ENCODE peak calls at places on chromosome 14, in nine cellular contexts. N is lung; A is neural crest cell; U is nephron progenitor cell; C is tibial nerve; Y is stimulated activated CD4-positive, alpha-beta T cell treated with anti-CD3 and anti-CD28 coated beads, Interleukin-1b, Interleukin-23, amount 100 ng/mL, for 1 hour; R is NCI-H2081; X is left ventricle myocardium superior; E is GOT3. I is an unnamed sample.

GRCh38 chr14:89146291-89146690 is 270.7 kb downstream of the FOXN3 start:
- DNase-seq in N (no peak), A (no peak), U (no peak), C (no peak), Y (no peak), R (no peak), X (no peak), E (no peak), I (no peak)

GRCh38 chr14:95320076-95320895 is 578 bp upstream of the CLMN start:
- DNase-seq in N (no peak), A (no peak), U (no peak), C (no peak), Y (no peak), R (no peak), X (peak), E (no peak), I (no peak)

GRCh38 chr14:58239259-58240210 is 5.1 kb upstream of the PSMA3 start:
- DNase-seq in N (peak), A (peak), U (peak), C (peak), Y (peak), R (peak), X (peak), E (no peak), I (peak)

GRCh38 chr14:90276627-90277367 is 20.4 kb downstream of the PSMC1 start:
- DNase-seq in N (no peak), A (no peak), U (no peak), C (no peak), Y (no peak), R (no peak), X (no peak), E (no peak), I (peak)

GRCh38 chr14:37901978-37902377 is 305.7 kb upstream of the SSTR1 start:
- DNase-seq in N (no peak), A (no peak), U (no peak), C (peak), Y (no peak), R (no peak), X (peak), E (no peak), I (no peak)

GRCh38 chr14:52663850-52664249 is 31.5 kb downstream of the ERO1A start:
- DNase-seq in N (no peak), A (no peak), U (no peak), C (no peak), Y (no peak), R (peak), X (no peak), E (no peak), I (no peak)

GRCh38 chr14:51619551-51619950 is 32.2 kb upstream of the FRMD6 start:
- DNase-seq in N (no peak), A (no peak), U (no peak), C (no peak), Y (no peak), R (no peak), X (no peak), E (no peak), I (no peak)

GRCh38 chr14:59321184-59321952 is 132.9 kb downstream of the DAAM1 start:
- DNase-seq in N (no peak), A (no peak), U (no peak), C (no peak), Y (no peak), R (no peak), X (no peak), E (no peak), I (peak)

GRCh38 chr14:55245657-55246268 is 25.5 kb upstream of the FBXO34 start:
- DNase-seq in N (no peak), A (no peak), U (no peak), C (no peak), Y (no peak), R (no peak), X (no peak), E (no peak), I (peak)

GRCh38 chr14:24816929-24817637 is 183.1 kb upstream of the GZMB start:
- DNase-seq in N (no peak), A (no peak), U (no peak), C (no peak), Y (no peak), R (no peak), X (peak), E (no peak), I (no peak)

GRCh38 chr14:71060274-71060673 is 153.0 kb downstream of the PCNX1 start:
- DNase-seq in N (no peak), A (no peak), U (no peak), C (no peak), Y (no peak), R (no peak), X (no peak), E (no peak), I (no peak)

GRCh38 chr14:91957876-91958313 is 10.4 kb upstream of the FBLN5 start:
- DNase-seq in N (no peak), A (no peak), U (no peak), C (no peak), Y (no peak), R (no peak), X (no peak), E (no peak), I (no peak)

GRCh38 chr14:36521598-36522345 is 1.7 kb upstream of the NKX2-1 start:
- DNase-seq in N (peak), A (no peak), U (peak), C (no peak), Y (no peak), R (no peak), X (no peak), E (no peak), I (no peak)

GRCh38 chr14:24674204-24674970 is 40.4 kb upstream of the GZMB start:
- DNase-seq in N (no peak), A (no peak), U (no peak), C (no peak), Y (no peak), R (no peak), X (no peak), E (no peak), I (no peak)

GRCh38 chr14:51283402-51283825 is 43.4 kb downstream of the TMX1 start:
- DNase-seq in N (no peak), A (no peak), U (peak), C (no peak), Y (no peak), R (peak), X (no peak), E (no peak), I (peak)

GRCh38 chr14:78946949-78947348 is 776.8 kb downstream of the NRXN3 start:
- DNase-seq in N (no peak), A (no peak), U (no peak), C (no peak), Y (no peak), R (no peak), X (no peak), E (no peak), I (peak)

GRCh38 chr14:101087614-101088394 is 184.3 kb upstream of the RTL1 start:
- DNase-seq in N (peak), A (no peak), U (no peak), C (no peak), Y (no peak), R (no peak), X (no peak), E (no peak), I (no peak)

GRCh38 chr14:71745072-71745471 is 187.2 kb upstream of the RGS6 start:
- DNase-seq in N (no peak), A (no peak), U (no peak), C (no peak), Y (no peak), R (no peak), X (no peak), E (no peak), I (peak)

GRCh38 chr14:77421241-77421640 is 2.1 kb downstream of the NOXRED1 start:
- DNase-seq in N (no peak), A (no peak), U (no peak), C (no peak), Y (no peak), R (no peak), X (no peak), E (no peak), I (no peak)

GRCh38 chr14:53954551-53955233 is 1.9 kb downstream of the BMP4 start:
- DNase-seq in N (no peak), A (no peak), U (peak), C (no peak), Y (no peak), R (no peak), X (peak), E (no peak), I (no peak)

GRCh38 chr14:94143239-94143638 is 13.8 kb upstream of the IFI27L2 start:
- DNase-seq in N (no peak), A (no peak), U (peak), C (no peak), Y (no peak), R (no peak), X (no peak), E (no peak), I (peak)

GRCh38 chr14:60248697-60249314 is at the start of gene PPM1A:
- DNase-seq in N (peak), A (peak), U (peak), C (peak), Y (peak), R (peak), X (peak), E (peak), I (peak)

GRCh38 chr14:100872241-100872640 is 31.3 kb downstream of the RTL1 start:
- DNase-seq in N (no peak), A (no peak), U (no peak), C (no peak), Y (no peak), R (no peak), X (peak), E (no peak), I (no peak)

GRCh38 chr14:93113678-93114067 is 2.1 kb downstream of the ITPK1 start:
- DNase-seq in N (no peak), A (no peak), U (no peak), C (no peak), Y (no peak), R (no peak), X (no peak), E (no peak), I (peak)

GRCh38 chr14:47674148-47674545 is 1.3 kb downstream of the MDGA2 start:
- DNase-seq in N (no peak), A (peak), U (peak), C (no peak), Y (no peak), R (peak), X (no peak), E (no peak), I (peak)

GRCh38 chr14:89041245-89041585 is 216.8 kb downstream of the TTC8 start:
- DNase-seq in N (peak), A (no peak), U (no peak), C (no peak), Y (no peak), R (peak), X (no peak), E (no peak), I (no peak)

GRCh38 chr14:69876848-69877306 is 2.3 kb upstream of the SMOC1 start:
- DNase-seq in N (no peak), A (no peak), U (no peak), C (no peak), Y (no peak), R (no peak), X (no peak), E (no peak), I (no peak)

GRCh38 chr14:32136027-32136825 is 59.1 kb downstream of the ARHGAP5 start:
- DNase-seq in N (no peak), A (no peak), U (no peak), C (no peak), Y (no peak), R (no peak), X (no peak), E (no peak), I (no peak)

GRCh38 chr14:26867171-26867757 is 269.4 kb upstream of the NOVA1 start:
- DNase-seq in N (no peak), A (no peak), U (no peak), C (no peak), Y (no peak), R (no peak), X (no peak), E (no peak), I (peak)

GRCh38 chr14:57732886-57733285 is 133.0 kb downstream of the SLC35F4 start:
- DNase-seq in N (no peak), A (no peak), U (no peak), C (no peak), Y (no peak), R (peak), X (no peak), E (no peak), I (peak)

I was measured in NCI-H82.